ENCODE peak calls at places on chromosomes 3 and 15, in six cellular contexts. One of them, this sample, is unnamed.

GRCh38 chr3:52405066-52405465 is 39.8 kb downstream of the SEMA3G start:
- DNase-seq in mesenchymal stem cell: no peak
- DNase-seq in IMR-90: no peak
- DNase-seq in H9: no peak
- DNase-seq in mesendoderm: no peak
- DNase-seq in H1: no peak
- DNase-seq in this sample: no peak

GRCh38 chr3:182036382-182036781 is 324.7 kb downstream of the SOX2 start:
- DNase-seq in mesenchymal stem cell: no peak
- DNase-seq in IMR-90: no peak
- DNase-seq in H9: no peak
- DNase-seq in mesendoderm: no peak
- DNase-seq in H1: no peak
- DNase-seq in this sample: no peak

GRCh38 chr15:98321916-98322315 is 326.4 kb upstream of the IGF1R start:
- DNase-seq in mesenchymal stem cell: no peak
- DNase-seq in IMR-90: no peak
- DNase-seq in H9: no peak
- DNase-seq in mesendoderm: peak; percentile 11
- DNase-seq in H1: no peak
- DNase-seq in this sample: no peak

GRCh38 chr15:84981711-84982300 is at the start of gene PDE8A:
- DNase-seq in mesenchymal stem cell: peak; percentile 56
- DNase-seq in IMR-90: peak; percentile 31
- DNase-seq in H9: peak; percentile 40
- DNase-seq in mesendoderm: peak; percentile 62
- DNase-seq in H1: peak; percentile 69
- DNase-seq in this sample: peak; percentile 40

GRCh38 chr3:18351823-18352744 is 73.1 kb downstream of the SATB1 start:
- DNase-seq in mesenchymal stem cell: no peak
- DNase-seq in IMR-90: no peak
- DNase-seq in H9: no peak
- DNase-seq in mesendoderm: no peak
- DNase-seq in H1: no peak
- DNase-seq in this sample: no peak

GRCh38 chr15:64521201-64521600 is 60.8 kb downstream of the ZNF609 start:
- DNase-seq in mesenchymal stem cell: no peak
- DNase-seq in IMR-90: no peak
- DNase-seq in H9: no peak
- DNase-seq in mesendoderm: no peak
- DNase-seq in H1: no peak
- DNase-seq in this sample: no peak

GRCh38 chr3:38646630-38647029 is 2.9 kb downstream of the SCN5A start:
- DNase-seq in mesenchymal stem cell: peak; percentile 50
- DNase-seq in IMR-90: peak; percentile 34
- DNase-seq in H9: peak; percentile 67
- DNase-seq in mesendoderm: peak; percentile 84
- DNase-seq in H1: peak; percentile 49
- DNase-seq in this sample: no peak

GRCh38 chr3:12495749-12496452 is 11.6 kb downstream of the TSEN2 start:
- DNase-seq in mesenchymal stem cell: no peak
- DNase-seq in IMR-90: no peak
- DNase-seq in H9: peak; percentile 58
- DNase-seq in mesendoderm: peak; percentile 48
- DNase-seq in H1: no peak
- DNase-seq in this sample: no peak

GRCh38 chr15:98706387-98706786 is 58.0 kb downstream of the IGF1R start:
- DNase-seq in mesenchymal stem cell: no peak
- DNase-seq in IMR-90: no peak
- DNase-seq in H9: no peak
- DNase-seq in mesendoderm: no peak
- DNase-seq in H1: no peak
- DNase-seq in this sample: no peak

GRCh38 chr15:51726302-51727073 is 11.0 kb downstream of the LYSMD2 start:
- DNase-seq in mesenchymal stem cell: peak; percentile 97
- DNase-seq in IMR-90: peak; percentile 93
- DNase-seq in H9: peak; percentile 90
- DNase-seq in mesendoderm: peak; percentile 99
- DNase-seq in H1: peak; percentile 55
- DNase-seq in this sample: peak; percentile 46

GRCh38 chr3:194806991-194807685 is 121.5 kb downstream of the FAM43A start:
- DNase-seq in mesenchymal stem cell: peak; percentile 62
- DNase-seq in IMR-90: peak; percentile 6
- DNase-seq in H9: no peak
- DNase-seq in mesendoderm: no peak
- DNase-seq in H1: no peak
- DNase-seq in this sample: no peak

GRCh38 chr3:148459931-148460513 is 237.7 kb upstream of the AGTR1 start:
- DNase-seq in mesenchymal stem cell: peak; percentile 2
- DNase-seq in IMR-90: peak; percentile 23
- DNase-seq in H9: no peak
- DNase-seq in mesendoderm: no peak
- DNase-seq in H1: no peak
- DNase-seq in this sample: no peak

GRCh38 chr3:101964861-101965260 is 115.5 kb downstream of the NFKBIZ start:
- DNase-seq in mesenchymal stem cell: no peak
- DNase-seq in IMR-90: peak; percentile 44
- DNase-seq in H9: peak; percentile 29
- DNase-seq in mesendoderm: peak; percentile 7
- DNase-seq in H1: no peak
- DNase-seq in this sample: no peak

GRCh38 chr3:178455966-178456365 is 80.3 kb upstream of the KCNMB2 start:
- DNase-seq in mesenchymal stem cell: no peak
- DNase-seq in IMR-90: no peak
- DNase-seq in H9: no peak
- DNase-seq in mesendoderm: no peak
- DNase-seq in H1: no peak
- DNase-seq in this sample: no peak

GRCh38 chr3:139561959-139562676 is 22.6 kb upstream of the RBP1 start:
- DNase-seq in mesenchymal stem cell: peak; percentile 18
- DNase-seq in IMR-90: peak; percentile 43
- DNase-seq in H9: peak; percentile 75
- DNase-seq in mesendoderm: peak; percentile 88
- DNase-seq in H1: no peak
- DNase-seq in this sample: no peak

GRCh38 chr15:90413411-90414379 is 25.7 kb downstream of the IQGAP1 start:
- DNase-seq in mesenchymal stem cell: peak; percentile 87
- DNase-seq in IMR-90: peak; percentile 69
- DNase-seq in H9: no peak
- DNase-seq in mesendoderm: peak; percentile 85
- DNase-seq in H1: no peak
- DNase-seq in this sample: no peak

GRCh38 chr15:93173369-93173768 is 84.4 kb upstream of the RGMA start:
- DNase-seq in mesenchymal stem cell: no peak
- DNase-seq in IMR-90: no peak
- DNase-seq in H9: no peak
- DNase-seq in mesendoderm: peak; percentile 47
- DNase-seq in H1: no peak
- DNase-seq in this sample: no peak

GRCh38 chr3:177589921-177590336 is 392.6 kb upstream of the TBL1XR1 start:
- DNase-seq in mesenchymal stem cell: peak; percentile 37
- DNase-seq in IMR-90: peak; percentile 93
- DNase-seq in H9: no peak
- DNase-seq in mesendoderm: no peak
- DNase-seq in H1: no peak
- DNase-seq in this sample: peak; percentile 45

GRCh38 chr3:121757087-121757811 is 7.7 kb upstream of the GOLGB1 start:
- DNase-seq in mesenchymal stem cell: no peak
- DNase-seq in IMR-90: no peak
- DNase-seq in H9: no peak
- DNase-seq in mesendoderm: peak; percentile 3
- DNase-seq in H1: no peak
- DNase-seq in this sample: no peak

DNA sequence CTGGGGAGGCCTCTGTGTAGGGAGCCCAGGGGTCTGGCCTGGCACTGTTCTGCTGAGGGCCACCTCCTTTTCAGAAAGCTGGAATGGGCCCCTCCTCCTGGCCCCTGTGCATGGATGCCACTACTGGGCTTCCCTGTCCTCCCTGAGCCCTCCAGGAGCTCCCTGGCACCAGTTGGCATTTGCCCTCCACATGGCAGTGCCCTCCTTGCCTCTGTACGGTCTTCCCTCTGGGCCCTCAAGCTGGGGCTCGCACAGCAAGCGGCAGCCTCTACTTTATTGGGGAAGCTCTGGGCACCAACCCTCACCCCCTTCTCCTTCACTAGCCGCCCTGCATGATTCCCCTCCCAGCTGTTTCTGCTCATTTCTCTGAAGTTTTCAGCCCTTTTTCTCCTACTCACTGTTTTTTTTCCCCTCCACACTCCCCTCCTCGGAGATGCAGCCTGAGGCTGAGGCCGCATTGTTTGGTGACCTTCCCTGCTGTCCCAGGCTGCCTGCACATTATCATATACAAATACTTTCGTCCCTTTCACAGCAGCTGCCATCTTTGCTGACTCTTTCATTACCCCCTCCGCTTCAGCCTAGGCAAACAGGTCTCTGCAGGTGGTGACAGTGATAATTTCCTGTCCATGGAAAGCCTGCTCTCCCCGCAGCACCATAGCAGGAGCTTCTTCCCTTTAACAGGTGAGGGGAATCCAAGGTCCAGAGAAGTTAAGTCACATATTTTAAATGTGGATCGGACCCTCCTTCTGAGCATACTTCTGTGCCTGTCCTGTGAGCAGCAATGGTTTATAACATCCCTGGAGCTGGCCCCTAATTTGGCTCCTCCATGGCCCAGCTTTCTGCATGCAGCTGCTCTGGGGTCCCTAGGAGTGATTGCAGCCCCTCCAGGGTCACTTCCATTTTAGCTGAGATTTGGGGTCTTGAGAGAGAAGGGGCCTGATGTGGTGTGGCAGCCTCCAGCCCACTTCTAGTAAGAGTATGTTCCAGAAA is 127.5 kb downstream of the EEFSEC start:
- DNase-seq in mesenchymal stem cell: no peak
- DNase-seq in IMR-90: no peak
- DNase-seq in H9: peak; percentile 88
- DNase-seq in mesendoderm: peak; percentile 91
- DNase-seq in H1: peak; percentile 65
- DNase-seq in this sample: no peak
- H3K18ac ChIP-seq in mesenchymal stem cell: no peak overlapping the region
- H3K18ac ChIP-seq in IMR-90: no peak overlapping the region
- H3K18ac ChIP-seq in H9: peak overlapping the region; percentile 21
- H3K18ac ChIP-seq in mesendoderm: peak overlapping the region; percentile 57
- H3K18ac ChIP-seq in H1: peak overlapping the region; percentile 71
- H3K18ac ChIP-seq in this sample: peak overlapping the region; percentile 87

GRCh38 chr3:128372281-128372680 is 94.4 kb downstream of the DNAJB8 start:
- DNase-seq in mesenchymal stem cell: no peak
- DNase-seq in IMR-90: no peak
- DNase-seq in H9: no peak
- DNase-seq in mesendoderm: no peak
- DNase-seq in H1: no peak
- DNase-seq in this sample: no peak

GRCh38 chr3:128376516-128376915 is 90.2 kb downstream of the DNAJB8 start:
- DNase-seq in mesenchymal stem cell: no peak
- DNase-seq in IMR-90: peak; percentile 11
- DNase-seq in H9: no peak
- DNase-seq in mesendoderm: no peak
- DNase-seq in H1: no peak
- DNase-seq in this sample: no peak

GRCh38 chr3:128369881-128370642 is 96.6 kb downstream of the DNAJB8 start:
- DNase-seq in mesenchymal stem cell: no peak
- DNase-seq in IMR-90: no peak
- DNase-seq in H9: no peak
- DNase-seq in mesendoderm: peak; percentile 13
- DNase-seq in H1: no peak
- DNase-seq in this sample: no peak

GRCh38 chr3:128374746-128375445 is 91.8 kb downstream of the DNAJB8 start:
- DNase-seq in mesenchymal stem cell: no peak
- DNase-seq in IMR-90: no peak
- DNase-seq in H9: no peak
- DNase-seq in mesendoderm: no peak
- DNase-seq in H1: no peak
- DNase-seq in this sample: no peak

DNA sequence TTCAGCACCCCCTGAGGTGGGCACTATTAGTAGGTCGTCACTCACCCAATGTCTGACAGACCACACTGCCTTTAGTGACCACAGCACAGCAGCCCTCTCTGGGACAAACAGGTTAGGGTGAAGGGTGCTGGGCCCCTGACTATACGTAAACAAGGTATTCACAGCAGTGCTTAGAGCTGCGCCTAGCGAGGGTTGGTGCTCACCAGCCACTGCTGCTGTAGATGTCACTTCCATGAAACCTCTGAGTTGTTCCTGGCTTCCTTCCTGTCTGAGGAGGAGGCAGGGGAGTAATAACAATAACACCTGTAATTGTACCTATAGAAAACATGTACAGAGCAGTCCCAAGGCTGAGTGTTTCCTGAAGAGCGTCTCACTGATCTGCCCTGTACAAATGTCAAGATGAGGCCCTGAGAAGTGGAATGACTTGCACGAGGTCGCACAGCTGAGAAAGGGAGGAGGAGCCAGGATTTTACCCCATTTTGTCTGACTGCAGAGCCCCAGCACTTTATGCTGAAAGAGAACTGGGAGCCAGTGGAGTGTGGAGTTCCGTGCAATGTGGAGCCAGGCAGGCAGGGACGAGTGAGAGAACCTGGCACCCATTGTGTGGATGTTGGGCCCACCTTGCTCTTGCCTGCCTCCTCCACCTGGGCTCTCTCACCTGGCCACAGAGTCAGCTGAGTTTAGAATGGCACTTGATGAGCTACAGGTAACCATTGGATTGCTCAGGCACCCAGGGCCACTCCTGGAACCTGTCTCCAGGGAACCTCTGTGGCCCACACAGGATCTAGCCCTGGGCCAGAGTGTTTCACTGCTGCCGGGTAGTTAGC is 93.8 kb downstream of the DNAJB8 start:
- DNase-seq in mesenchymal stem cell: no peak
- DNase-seq in IMR-90: no peak
- DNase-seq in H9: no peak
- DNase-seq in mesendoderm: no peak
- DNase-seq in H1: no peak
- DNase-seq in this sample: no peak
- H3K18ac ChIP-seq in mesenchymal stem cell: no peak overlapping the region
- H3K18ac ChIP-seq in IMR-90: no peak overlapping the region
- H3K18ac ChIP-seq in H9: no peak overlapping the region
- H3K18ac ChIP-seq in mesendoderm: no peak overlapping the region
- H3K18ac ChIP-seq in H1: no peak overlapping the region
- H3K18ac ChIP-seq in this sample: no peak overlapping the region

DNA sequence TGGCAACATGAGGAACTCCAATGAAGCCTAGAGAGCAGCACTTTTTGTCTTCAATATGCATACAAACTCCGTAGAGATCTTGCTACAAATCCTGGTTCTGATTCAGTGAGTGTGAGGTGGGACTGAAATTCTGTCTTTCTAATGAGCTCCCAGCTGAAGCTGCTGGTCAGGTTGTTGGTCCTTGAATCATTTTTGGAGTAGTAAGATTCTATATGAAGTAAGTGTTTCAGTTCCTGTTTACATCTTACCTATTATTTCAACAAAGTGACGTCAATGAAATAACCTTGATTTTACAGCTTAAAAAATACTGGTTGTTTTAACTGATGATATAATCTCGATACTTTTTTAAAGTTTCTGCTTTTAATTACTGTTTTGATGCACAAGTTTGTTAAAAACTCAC is 33.9 kb downstream of the SHQ1 start:
- DNase-seq in mesenchymal stem cell: no peak
- DNase-seq in IMR-90: no peak
- DNase-seq in H9: no peak
- DNase-seq in mesendoderm: no peak
- DNase-seq in H1: no peak
- DNase-seq in this sample: no peak
- H3K18ac ChIP-seq in mesenchymal stem cell: no peak overlapping the region
- H3K18ac ChIP-seq in IMR-90: no peak overlapping the region
- H3K18ac ChIP-seq in H9: no peak overlapping the region
- H3K18ac ChIP-seq in mesendoderm: no peak overlapping the region
- H3K18ac ChIP-seq in H1: no peak overlapping the region
- H3K18ac ChIP-seq in this sample: no peak overlapping the region

GRCh38 chr3:111594781-111595180 is 365 bp downstream of the ZBED2 start:
- DNase-seq in mesenchymal stem cell: no peak
- DNase-seq in IMR-90: no peak
- DNase-seq in H9: no peak
- DNase-seq in mesendoderm: no peak
- DNase-seq in H1: no peak
- DNase-seq in this sample: no peak
- H3K18ac ChIP-seq in mesenchymal stem cell: peak overlapping the region; percentile 56
- H3K18ac ChIP-seq in IMR-90: peak overlapping the region; percentile 25
- H3K18ac ChIP-seq in H9: no peak overlapping the region
- H3K18ac ChIP-seq in mesendoderm: no peak overlapping the region
- H3K18ac ChIP-seq in H1: no peak overlapping the region
- H3K18ac ChIP-seq in this sample: no peak overlapping the region